ENCODE peak calls at places on chromosomes 3 and 15, in six cellular contexts. S is hepatocyte, D is right cardiac atrium, L is adipocyte, B is epithelial cell of esophagus, Y is nephron progenitor cell. X is an unnamed sample.

GRCh38 chr15:22941179-22941578 is 39.0 kb downstream of the CYFIP1 start:
- DNase-seq in S (no peak), D (no peak), L (no peak), B (no peak), Y (no peak), X (no peak)

GRCh38 chr3:122962149-122962548 is 65.4 kb downstream of the SEMA5B start:
- DNase-seq in S (no peak), D (peak; percentile 88), L (no peak), B (no peak), Y (no peak), X (no peak)

GRCh38 chr3:162629372-162629771 is 1132.8 kb downstream of the OTOL1 start:
- DNase-seq in S (no peak), D (no peak), L (no peak), B (no peak), Y (no peak), X (no peak)

GRCh38 chr15:63067976-63068743 is 25.6 kb downstream of the TPM1 start:
- DNase-seq in S (no peak), D (no peak), L (no peak), B (no peak), Y (no peak), X (no peak)

GRCh38 chr3:154886437-154886836 is 193.7 kb upstream of the MME start:
- DNase-seq in S (peak; percentile 29), D (no peak), L (peak; percentile 94), B (peak; percentile 92), Y (no peak), X (no peak)

GRCh38 chr3:65955792-65956477 is 82.8 kb downstream of the MAGI1 start:
- DNase-seq in S (peak; percentile 49), D (no peak), L (peak; percentile 48), B (peak; percentile 57), Y (no peak), X (no peak)

GRCh38 chr3:158918008-158918407 is 116.2 kb downstream of the MFSD1 start:
- DNase-seq in S (peak; percentile 78), D (peak; percentile 49), L (peak; percentile 84), B (peak; percentile 72), Y (peak; percentile 61), X (no peak)

GRCh38 chr3:132432639-132433038 is 15.3 kb downstream of the DNAJC13 start:
- DNase-seq in S (peak; percentile 14), D (no peak), L (peak; percentile 69), B (peak; percentile 86), Y (no peak), X (no peak)

GRCh38 chr3:184040010-184040409 is 8.5 kb downstream of the HTR3D start:
- DNase-seq in S (peak; percentile 25), D (no peak), L (peak; percentile 18), B (peak; percentile 10), Y (no peak), X (no peak)

GRCh38 chr3:54628888-54629368 is 298.9 kb downstream of the LRTM1 start:
- DNase-seq in S (peak; percentile 13), D (no peak), L (no peak), B (peak; percentile 44), Y (no peak), X (no peak)

GRCh38 chr3:43894176-43895049 is 203.7 kb downstream of the ABHD5 start:
- DNase-seq in S (peak; percentile 93), D (peak; percentile 87), L (peak; percentile 91), B (peak; percentile 67), Y (peak; percentile 81), X (no peak)

GRCh38 chr15:81859737-81860516 is 185.9 kb downstream of the MEX3B start:
- DNase-seq in S (no peak), D (no peak), L (no peak), B (no peak), Y (no peak), X (peak; percentile 47)

GRCh38 chr3:138012526-138012925 is 2.6 kb downstream of the CLDN18 start:
- DNase-seq in S (no peak), D (no peak), L (no peak), B (no peak), Y (no peak), X (no peak)

GRCh38 chr3:170258105-170258487 is 35.9 kb downstream of the PRKCI start:
- DNase-seq in S (no peak), D (no peak), L (no peak), B (no peak), Y (no peak), X (no peak)

GRCh38 chr15:73573572-73573971 is 59.6 kb downstream of the NPTN start:
- DNase-seq in S (peak; percentile 49), D (no peak), L (no peak), B (peak; percentile 61), Y (no peak), X (no peak)

GRCh38 chr3:169764164-169764452 is 752 bp downstream of the TERC start:
- DNase-seq in S (no peak), D (no peak), L (no peak), B (peak; percentile 44), Y (no peak), X (no peak)

GRCh38 chr15:50959717-50960116 is 51.2 kb downstream of the AP4E1 start:
- DNase-seq in S (no peak), D (no peak), L (no peak), B (no peak), Y (no peak), X (no peak)